ENCODE peak calls at places on chromosomes 12 and 14, in eight cellular contexts. One of them, this sample, is unnamed.

GRCh38 chr14:65985976-65986375 is 500.2 kb upstream of the CCDC196 start:
- DNase-seq in prostate gland: no peak
- DNase-seq in sigmoid colon: no peak
- DNase-seq in GM12891: no peak
- DNase-seq in endothelial cell of umbilical vein: no peak
- DNase-seq in stomach: no peak
- DNase-seq in HepG2: no peak
- DNase-seq in HCT116: no peak
- DNase-seq in this sample: no peak

GRCh38 chr12:41899577-41899976 is 245.1 kb downstream of the GXYLT1 start:
- DNase-seq in prostate gland: no peak
- DNase-seq in sigmoid colon: no peak
- DNase-seq in GM12891: no peak
- DNase-seq in endothelial cell of umbilical vein: no peak
- DNase-seq in stomach: no peak
- DNase-seq in HepG2: no peak
- DNase-seq in HCT116: no peak
- DNase-seq in this sample: no peak

GRCh38 chr14:51533160-51533559 is 118.5 kb upstream of the FRMD6 start:
- DNase-seq in prostate gland: no peak
- DNase-seq in sigmoid colon: no peak
- DNase-seq in GM12891: no peak
- DNase-seq in endothelial cell of umbilical vein: peak; percentile 25
- DNase-seq in stomach: no peak
- DNase-seq in HepG2: no peak
- DNase-seq in HCT116: no peak
- DNase-seq in this sample: no peak

GRCh38 chr12:1500095-1500801 is 94.1 kb downstream of the FBXL14 start:
- DNase-seq in prostate gland: no peak
- DNase-seq in sigmoid colon: no peak
- DNase-seq in GM12891: no peak
- DNase-seq in endothelial cell of umbilical vein: no peak
- DNase-seq in stomach: no peak
- DNase-seq in HepG2: no peak
- DNase-seq in HCT116: no peak
- DNase-seq in this sample: no peak

GRCh38 chr14:70642313-70643235 is 858 bp downstream of the TTC9 start:
- DNase-seq in prostate gland: no peak
- DNase-seq in sigmoid colon: no peak
- DNase-seq in GM12891: peak; percentile 46
- DNase-seq in endothelial cell of umbilical vein: peak; percentile 1
- DNase-seq in stomach: no peak
- DNase-seq in HepG2: no peak
- DNase-seq in HCT116: no peak
- DNase-seq in this sample: no peak

GRCh38 chr14:100570726-100571454 is 16.3 kb downstream of the BEGAIN start:
- DNase-seq in prostate gland: no peak
- DNase-seq in sigmoid colon: no peak
- DNase-seq in GM12891: no peak
- DNase-seq in endothelial cell of umbilical vein: no peak
- DNase-seq in stomach: no peak
- DNase-seq in HepG2: no peak
- DNase-seq in HCT116: no peak
- DNase-seq in this sample: no peak

GRCh38 chr12:13293086-13293485 is 96.6 kb downstream of the EMP1 start:
- DNase-seq in prostate gland: no peak
- DNase-seq in sigmoid colon: no peak
- DNase-seq in GM12891: no peak
- DNase-seq in endothelial cell of umbilical vein: no peak
- DNase-seq in stomach: no peak
- DNase-seq in HepG2: no peak
- DNase-seq in HCT116: no peak
- DNase-seq in this sample: no peak

GRCh38 chr12:110739488-110739887 is 3.2 kb downstream of the PPP1CC start:
- DNase-seq in prostate gland: no peak
- DNase-seq in sigmoid colon: no peak
- DNase-seq in GM12891: no peak
- DNase-seq in endothelial cell of umbilical vein: no peak
- DNase-seq in stomach: no peak
- DNase-seq in HepG2: no peak
- DNase-seq in HCT116: no peak
- DNase-seq in this sample: no peak

GRCh38 chr14:61598980-61599379 is 96.3 kb upstream of the HIF1A start:
- DNase-seq in prostate gland: no peak
- DNase-seq in sigmoid colon: no peak
- DNase-seq in GM12891: no peak
- DNase-seq in endothelial cell of umbilical vein: peak; percentile 85
- DNase-seq in stomach: no peak
- DNase-seq in HepG2: peak; percentile 50
- DNase-seq in HCT116: no peak
- DNase-seq in this sample: no peak

GRCh38 chr12:5503371-5503770 is 71.5 kb downstream of the NTF3 start:
- DNase-seq in prostate gland: no peak
- DNase-seq in sigmoid colon: no peak
- DNase-seq in GM12891: no peak
- DNase-seq in endothelial cell of umbilical vein: no peak
- DNase-seq in stomach: no peak
- DNase-seq in HepG2: no peak
- DNase-seq in HCT116: no peak
- DNase-seq in this sample: no peak

GRCh38 chr12:83945871-83946270 is 966.7 kb downstream of the SLC6A15 start:
- DNase-seq in prostate gland: no peak
- DNase-seq in sigmoid colon: no peak
- DNase-seq in GM12891: no peak
- DNase-seq in endothelial cell of umbilical vein: peak; percentile 31
- DNase-seq in stomach: no peak
- DNase-seq in HepG2: peak; percentile 2
- DNase-seq in HCT116: peak; percentile 3
- DNase-seq in this sample: no peak

GRCh38 chr14:49959822-49960408 is 67.0 kb downstream of the ARF6 start:
- DNase-seq in prostate gland: no peak
- DNase-seq in sigmoid colon: no peak
- DNase-seq in GM12891: peak; percentile 31
- DNase-seq in endothelial cell of umbilical vein: no peak
- DNase-seq in stomach: no peak
- DNase-seq in HepG2: no peak
- DNase-seq in HCT116: no peak
- DNase-seq in this sample: no peak

GRCh38 chr12:74537126-74537706 is 419 bp upstream of the ATXN7L3B start:
- DNase-seq in prostate gland: no peak
- DNase-seq in sigmoid colon: no peak
- DNase-seq in GM12891: peak; percentile 15
- DNase-seq in endothelial cell of umbilical vein: no peak
- DNase-seq in stomach: no peak
- DNase-seq in HepG2: peak; percentile 56
- DNase-seq in HCT116: peak; percentile 50
- DNase-seq in this sample: no peak

GRCh38 chr12:25151476-25151875 is 43.5 kb downstream of the DNAI7 start:
- DNase-seq in prostate gland: no peak
- DNase-seq in sigmoid colon: peak; percentile 69
- DNase-seq in GM12891: no peak
- DNase-seq in endothelial cell of umbilical vein: peak; percentile 84
- DNase-seq in stomach: peak; percentile 32
- DNase-seq in HepG2: no peak
- DNase-seq in HCT116: no peak
- DNase-seq in this sample: no peak

DNA sequence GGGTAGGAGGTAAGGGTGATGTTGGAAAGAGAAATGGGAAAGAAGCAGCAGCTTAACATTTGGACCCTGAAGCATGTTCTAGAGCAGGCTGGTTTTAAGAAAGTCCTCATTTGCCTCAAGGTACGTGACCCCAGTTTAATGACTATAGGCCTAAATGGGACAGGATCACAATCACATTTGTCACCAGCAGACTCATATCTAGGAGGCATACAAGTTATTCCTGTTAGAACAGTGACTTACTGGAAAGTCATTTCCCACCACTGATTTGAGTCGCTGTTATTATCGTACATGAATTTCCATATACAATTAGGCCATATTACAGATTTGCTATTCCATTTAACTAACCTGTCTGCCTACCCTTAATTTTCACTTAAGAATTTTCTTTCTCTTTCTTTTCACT is 326.1 kb downstream of the DAD1 start:
- DNase-seq in prostate gland: no peak
- DNase-seq in sigmoid colon: no peak
- DNase-seq in GM12891: no peak
- DNase-seq in endothelial cell of umbilical vein: no peak
- DNase-seq in stomach: no peak
- DNase-seq in HepG2: no peak
- DNase-seq in HCT116: no peak
- DNase-seq in this sample: no peak
- TF ChIP-seq POLR2AphosphoS5 in prostate gland: no peak
- TF ChIP-seq POLR2AphosphoS5 in sigmoid colon: no peak
- TF ChIP-seq POLR2AphosphoS5 in GM12891: no peak
- TF ChIP-seq POLR2AphosphoS5 in endothelial cell of umbilical vein: no peak
- TF ChIP-seq POLR2AphosphoS5 in stomach: no peak
- TF ChIP-seq POLR2AphosphoS5 in HepG2: no peak
- TF ChIP-seq POLR2AphosphoS5 in HCT116: no peak
- TF ChIP-seq POLR2AphosphoS5 in this sample: no peak

GRCh38 chr14:54882521-54882920 is 20.1 kb downstream of the GCH1 start:
- DNase-seq in prostate gland: no peak
- DNase-seq in sigmoid colon: no peak
- DNase-seq in GM12891: no peak
- DNase-seq in endothelial cell of umbilical vein: no peak
- DNase-seq in stomach: no peak
- DNase-seq in HepG2: no peak
- DNase-seq in HCT116: no peak
- DNase-seq in this sample: no peak

GRCh38 chr14:54877703-54878021 is 25.0 kb downstream of the GCH1 start:
- DNase-seq in prostate gland: no peak
- DNase-seq in sigmoid colon: no peak
- DNase-seq in GM12891: no peak
- DNase-seq in endothelial cell of umbilical vein: no peak
- DNase-seq in stomach: no peak
- DNase-seq in HepG2: no peak
- DNase-seq in HCT116: no peak
- DNase-seq in this sample: no peak

GRCh38 chr14:54877015-54877702 is 25.5 kb downstream of the GCH1 start:
- DNase-seq in prostate gland: no peak
- DNase-seq in sigmoid colon: no peak
- DNase-seq in GM12891: no peak
- DNase-seq in endothelial cell of umbilical vein: peak; percentile 93
- DNase-seq in stomach: no peak
- DNase-seq in HepG2: no peak
- DNase-seq in HCT116: no peak
- DNase-seq in this sample: no peak

GRCh38 chr14:54881235-54881760 is 21.3 kb downstream of the GCH1 start:
- DNase-seq in prostate gland: peak; percentile 37
- DNase-seq in sigmoid colon: no peak
- DNase-seq in GM12891: no peak
- DNase-seq in endothelial cell of umbilical vein: no peak
- DNase-seq in stomach: no peak
- DNase-seq in HepG2: no peak
- DNase-seq in HCT116: no peak
- DNase-seq in this sample: no peak

GRCh38 chr14:54881761-54882401 is 20.7 kb downstream of the GCH1 start:
- DNase-seq in prostate gland: no peak
- DNase-seq in sigmoid colon: no peak
- DNase-seq in GM12891: no peak
- DNase-seq in endothelial cell of umbilical vein: peak; percentile 79
- DNase-seq in stomach: no peak
- DNase-seq in HepG2: no peak
- DNase-seq in HCT116: no peak
- DNase-seq in this sample: no peak
- TF ChIP-seq POLR2A in prostate gland: no peak
- TF ChIP-seq POLR2A in sigmoid colon: no peak
- TF ChIP-seq POLR2A in GM12891: peak; percentile 5
- TF ChIP-seq POLR2A in endothelial cell of umbilical vein: no peak
- TF ChIP-seq POLR2A in stomach: no peak
- TF ChIP-seq POLR2A in HepG2: no peak
- TF ChIP-seq POLR2A in HCT116: no peak
- TF ChIP-seq POLR2A in this sample: no peak

DNA sequence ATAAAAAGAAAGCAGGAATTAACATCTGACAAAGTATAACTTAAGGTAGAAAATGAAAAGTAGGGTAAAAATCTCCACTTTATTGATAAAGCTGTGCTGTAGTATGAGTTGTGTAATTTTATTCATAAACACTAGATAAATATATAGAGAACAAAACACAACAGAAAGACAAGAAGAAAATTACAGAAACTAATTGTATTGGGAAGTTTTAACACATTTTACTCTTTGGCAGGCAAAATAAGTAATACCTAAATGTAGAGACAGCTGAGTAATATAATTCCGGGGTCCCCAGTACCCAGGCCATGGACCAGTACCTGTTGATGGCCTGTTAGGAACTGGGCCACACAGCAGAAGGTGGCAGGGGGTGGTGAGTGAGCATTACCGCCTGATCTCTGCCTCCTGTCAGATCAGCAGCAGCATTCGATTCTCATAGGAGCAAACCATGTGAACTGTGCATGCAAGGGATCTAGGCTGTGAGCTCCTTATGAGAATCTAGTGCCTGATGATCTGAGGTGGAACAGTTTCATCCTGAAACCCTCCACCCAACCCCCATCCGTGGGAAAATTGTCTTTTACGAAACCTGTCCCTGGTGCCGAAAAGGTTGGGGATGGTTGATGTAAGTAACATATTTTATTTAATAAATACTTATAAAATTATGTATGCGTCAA is 84.4 kb upstream of the ETV6 start:
- DNase-seq in prostate gland: no peak
- DNase-seq in sigmoid colon: no peak
- DNase-seq in GM12891: no peak
- DNase-seq in endothelial cell of umbilical vein: no peak
- DNase-seq in stomach: no peak
- DNase-seq in HepG2: no peak
- DNase-seq in HCT116: no peak
- DNase-seq in this sample: no peak
- TF ChIP-seq POLR2AphosphoS5 in prostate gland: no peak
- TF ChIP-seq POLR2AphosphoS5 in sigmoid colon: no peak
- TF ChIP-seq POLR2AphosphoS5 in GM12891: peak; percentile 80
- TF ChIP-seq POLR2AphosphoS5 in endothelial cell of umbilical vein: no peak
- TF ChIP-seq POLR2AphosphoS5 in stomach: no peak
- TF ChIP-seq POLR2AphosphoS5 in HepG2: no peak
- TF ChIP-seq POLR2AphosphoS5 in HCT116: no peak
- TF ChIP-seq POLR2AphosphoS5 in this sample: no peak

GRCh38 chr14:24310666-24311604 is at the start of gene LTB4R:
- DNase-seq in prostate gland: peak; percentile 70
- DNase-seq in sigmoid colon: peak; percentile 89
- DNase-seq in GM12891: peak; percentile 74
- DNase-seq in endothelial cell of umbilical vein: peak; percentile 88
- DNase-seq in stomach: peak; percentile 86
- DNase-seq in HepG2: no peak
- DNase-seq in HCT116: no peak
- DNase-seq in this sample: peak; percentile 64
- TF ChIP-seq POLR2A in prostate gland: peak; percentile 45
- TF ChIP-seq POLR2A in sigmoid colon: no peak
- TF ChIP-seq POLR2A in GM12891: peak; percentile 9
- TF ChIP-seq POLR2A in endothelial cell of umbilical vein: peak; percentile 34
- TF ChIP-seq POLR2A in stomach: no peak
- TF ChIP-seq POLR2A in HepG2: no peak
- TF ChIP-seq POLR2A in HCT116: no peak
- TF ChIP-seq POLR2A in this sample: no peak

GRCh38 chr12:91603060-91603459 is 420.4 kb upstream of the DCN start:
- DNase-seq in prostate gland: no peak
- DNase-seq in sigmoid colon: no peak
- DNase-seq in GM12891: no peak
- DNase-seq in endothelial cell of umbilical vein: no peak
- DNase-seq in stomach: no peak
- DNase-seq in HepG2: no peak
- DNase-seq in HCT116: no peak
- DNase-seq in this sample: no peak
- TF ChIP-seq POLR2AphosphoS5 in prostate gland: no peak
- TF ChIP-seq POLR2AphosphoS5 in sigmoid colon: no peak
- TF ChIP-seq POLR2AphosphoS5 in GM12891: no peak
- TF ChIP-seq POLR2AphosphoS5 in endothelial cell of umbilical vein: no peak
- TF ChIP-seq POLR2AphosphoS5 in stomach: no peak
- TF ChIP-seq POLR2AphosphoS5 in HepG2: no peak
- TF ChIP-seq POLR2AphosphoS5 in HCT116: no peak
- TF ChIP-seq POLR2AphosphoS5 in this sample: no peak

This sample was measured in breast epithelium.